ENCODE peak calls at places on chromosome 2, in ten cellular contexts. R is neural crest cell, M is right lobe of liver, D is Calu3, F is left ventricle myocardium inferior, Y is GM12878, G is ascending aorta, E is A549, X is coronary artery, T is GM10248. H is an unnamed sample.

GRCh38 chr2:97011977-97012569 is 25.7 kb upstream of the FAM178B start:
- DNase-seq in R (no peak), M (no peak), D (peak; percentile 14), F (no peak), Y (peak; percentile 16), G (no peak), E (peak; percentile 72), X (no peak), T (peak; percentile 26), H (peak; percentile 38)

GRCh38 chr2:151237422-151238012 is 24.1 kb downstream of the RBM43 start:
- DNase-seq in R (no peak), M (no peak), D (peak; percentile 6), F (no peak), Y (no peak), G (no peak), E (no peak), X (no peak), T (no peak), H (no peak)

GRCh38 chr2:64331846-64332245 is 122.1 kb upstream of the LGALSL start:
- DNase-seq in R (no peak), M (no peak), D (no peak), F (no peak), Y (no peak), G (no peak), E (no peak), X (no peak), T (no peak), H (no peak)

GRCh38 chr2:166900700-166901099 is 12.4 kb downstream of the XIRP2 start:
- DNase-seq in R (no peak), M (no peak), D (peak; percentile 14), F (no peak), Y (no peak), G (no peak), E (peak; percentile 11), X (no peak), T (no peak), H (no peak)

GRCh38 chr2:120919771-120920437 is 184.2 kb downstream of the GLI2 start:
- DNase-seq in R (no peak), M (no peak), D (no peak), F (peak; percentile 49), Y (no peak), G (peak; percentile 40), E (no peak), X (peak; percentile 90), T (no peak), H (peak; percentile 27)

GRCh38 chr2:8939486-8940114 is 63.9 kb downstream of the MBOAT2 start:
- DNase-seq in R (no peak), M (no peak), D (no peak), F (no peak), Y (no peak), G (no peak), E (no peak), X (no peak), T (no peak), H (no peak)

GRCh38 chr2:10385933-10386773 is 62.0 kb downstream of the ODC1 start:
- DNase-seq in R (no peak), M (no peak), D (peak; percentile 27), F (no peak), Y (no peak), G (no peak), E (peak; percentile 87), X (no peak), T (no peak), H (peak; percentile 34)

GRCh38 chr2:165055081-165055879 is 100.0 kb upstream of the SLC38A11 start:
- DNase-seq in R (no peak), M (no peak), D (no peak), F (no peak), Y (no peak), G (no peak), E (peak; percentile 42), X (no peak), T (no peak), H (no peak)

GRCh38 chr2:191845876-191846786 is 757 bp downstream of the CAVIN2 start:
- DNase-seq in R (no peak), M (no peak), D (no peak), F (peak; percentile 37), Y (no peak), G (no peak), E (peak; percentile 49), X (no peak), T (no peak), H (no peak)

DNA sequence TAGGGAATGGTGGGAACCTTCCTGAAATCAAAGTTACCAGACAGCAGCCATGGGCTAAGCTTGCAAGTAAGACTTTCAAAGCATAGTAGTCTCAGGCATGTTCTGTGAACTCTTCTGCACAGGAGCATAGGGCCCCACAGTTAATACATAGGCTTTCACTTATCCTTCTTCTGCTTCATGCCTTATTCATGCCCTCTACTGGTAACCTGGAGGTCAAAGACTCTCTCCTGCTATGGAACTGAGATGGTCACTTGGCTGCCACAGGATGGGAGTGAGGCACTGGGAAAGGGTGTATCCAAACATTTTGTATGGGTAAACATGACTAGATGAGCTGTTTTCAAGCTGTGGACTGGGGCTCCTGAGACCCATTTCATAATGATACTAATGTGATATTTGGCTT is 49.1 kb upstream of the ZNF638 start:
- DNase-seq in R (no peak), M (no peak), D (no peak), F (no peak), Y (no peak), G (no peak), E (peak; percentile 41), X (no peak), T (no peak), H (no peak)
- TF ChIP-seq CTCF in R (no peak), M (peak; percentile 45), D (no peak), F (no peak), Y (peak; percentile 27), G (no peak), E (peak; percentile 36), X (no peak), T (peak; percentile 32), H (no peak)

GRCh38 chr2:212990697-212991096 is 160.7 kb downstream of the IKZF2 start:
- DNase-seq in R (no peak), M (no peak), D (no peak), F (no peak), Y (no peak), G (no peak), E (no peak), X (no peak), T (no peak), H (no peak)

GRCh38 chr2:212987492-212987891 is 163.9 kb downstream of the IKZF2 start:
- DNase-seq in R (no peak), M (no peak), D (no peak), F (no peak), Y (no peak), G (no peak), E (no peak), X (no peak), T (no peak), H (no peak)

GRCh38 chr2:212995920-212996319 is 155.5 kb downstream of the IKZF2 start:
- DNase-seq in R (no peak), M (no peak), D (no peak), F (no peak), Y (no peak), G (no peak), E (no peak), X (no peak), T (no peak), H (no peak)

GRCh38 chr2:212994976-212995375 is 156.4 kb downstream of the IKZF2 start:
- DNase-seq in R (no peak), M (no peak), D (no peak), F (no peak), Y (no peak), G (no peak), E (no peak), X (no peak), T (no peak), H (no peak)

DNA sequence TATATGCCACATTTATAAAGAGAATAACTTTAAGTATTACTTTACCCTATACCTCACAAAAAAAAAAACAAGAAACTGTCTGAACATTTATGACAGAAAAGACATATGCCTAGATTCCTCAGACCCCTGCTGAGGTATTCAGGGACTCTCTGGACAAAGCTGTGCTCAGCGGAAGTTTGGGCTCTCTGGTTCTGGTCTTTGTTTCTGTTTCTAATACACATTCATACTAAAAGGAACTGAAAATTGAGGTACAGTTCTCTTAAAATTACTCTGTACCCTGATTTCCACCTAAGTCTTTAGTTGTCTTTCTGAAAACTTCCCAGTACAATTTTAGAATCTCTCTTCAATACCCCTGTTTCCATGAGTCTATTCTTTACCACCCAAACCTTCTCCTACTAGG is 160.3 kb downstream of the IKZF2 start:
- DNase-seq in R (no peak), M (no peak), D (no peak), F (no peak), Y (no peak), G (no peak), E (no peak), X (no peak), T (no peak), H (no peak)
- TF ChIP-seq CTCF in R (no peak), M (no peak), D (no peak), F (no peak), Y (no peak), G (no peak), E (no peak), X (no peak), T (no peak), H (no peak)

GRCh38 chr2:157508676-157509075 is 64.8 kb upstream of the CYTIP start:
- DNase-seq in R (no peak), M (no peak), D (no peak), F (no peak), Y (no peak), G (no peak), E (no peak), X (no peak), T (no peak), H (no peak)

GRCh38 chr2:157504623-157505022 is 60.7 kb upstream of the CYTIP start:
- DNase-seq in R (no peak), M (no peak), D (no peak), F (no peak), Y (no peak), G (no peak), E (no peak), X (no peak), T (no peak), H (no peak)

DNA sequence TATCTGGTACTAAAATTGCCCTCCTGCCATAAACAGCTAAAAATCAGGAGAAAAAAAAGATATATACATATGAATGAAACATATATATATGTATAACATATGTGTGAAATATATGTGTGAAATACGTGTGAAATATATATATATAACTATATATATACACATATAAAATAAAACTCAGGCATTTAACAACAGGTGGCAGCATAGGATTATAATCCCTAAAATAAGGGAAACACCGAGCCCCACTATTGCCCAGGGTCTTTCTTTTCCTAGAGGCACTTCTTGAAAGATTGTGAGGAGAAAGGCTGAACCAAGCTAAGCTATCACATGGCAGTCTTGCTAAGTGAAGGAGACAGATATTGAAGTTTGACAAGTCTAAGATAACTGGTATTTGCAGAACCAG is 65.9 kb upstream of the CYTIP start:
- DNase-seq in R (no peak), M (no peak), D (no peak), F (no peak), Y (no peak), G (no peak), E (no peak), X (no peak), T (no peak), H (no peak)
- TF ChIP-seq CTCF in R (no peak), M (peak; percentile 34), D (no peak), F (no peak), Y (no peak), G (no peak), E (peak; percentile 11), X (no peak), T (no peak), H (peak; percentile 10)

DNA sequence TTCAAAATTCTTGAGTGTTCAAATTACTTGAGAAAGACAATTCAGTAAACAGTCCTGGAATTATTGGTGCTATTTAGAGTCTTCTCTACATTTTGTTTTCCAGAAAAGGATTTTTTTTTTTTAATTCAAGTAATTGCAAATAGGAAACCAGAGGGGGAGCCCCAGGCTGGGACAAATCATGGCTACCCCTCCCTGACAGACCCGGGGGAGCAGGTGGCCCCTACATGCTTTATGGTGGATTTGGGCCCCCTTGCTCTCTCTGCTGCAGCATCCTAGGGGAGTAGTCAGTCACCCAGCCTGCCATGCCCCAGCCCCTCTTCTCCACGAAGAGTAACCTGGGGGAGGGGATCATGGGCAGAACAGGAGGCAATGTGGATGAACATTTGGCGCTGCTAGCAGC is 4.7 kb downstream of the C2orf81 start:
- DNase-seq in R (no peak), M (no peak), D (no peak), F (no peak), Y (no peak), G (no peak), E (no peak), X (no peak), T (no peak), H (no peak)
- TF ChIP-seq CTCF in R (no peak), M (no peak), D (no peak), F (no peak), Y (no peak), G (no peak), E (no peak), X (no peak), T (no peak), H (no peak)